ENCODE peak calls at places on chromosome 20, in seven cellular contexts. M is PC-3, A is tibial artery, E is astrocyte, H is IMR-90, P is endodermal cell, T is stomach. X is an unnamed sample.
A peak's percentile ranks its signal among the peaks of the same experiment; 100 is the strongest.

GRCh38 chr20:36147707-36148106 is 6.8 kb upstream of the EPB41L1 start:
- DNase-seq in E (peak; percentile 41), T (no peak), P (peak; percentile 38), H (peak; percentile 81), A (no peak), M (no peak), X (peak; percentile 55)

GRCh38 chr20:54726687-54727086 is 251.3 kb downstream of the DOK5 start:
- DNase-seq in E (no peak), T (no peak), A (no peak), H (no peak), M (no peak), P (no peak), X (no peak)

GRCh38 chr20:51769941-51770615 is 1.9 kb upstream of the ATP9A start:
- DNase-seq in E (no peak), H (no peak), T (no peak), M (no peak), P (no peak), A (no peak), X (no peak)

GRCh38 chr20:63533871-63534393 is 3.2 kb downstream of the PTK6 start:
- DNase-seq in T (peak; percentile 94), H (no peak), A (no peak), M (no peak), E (no peak), P (peak; percentile 54), X (peak; percentile 89)

GRCh38 chr20:24153101-24154040 is 164.8 kb upstream of the GGTLC1 start:
- DNase-seq in A (no peak), P (no peak), E (no peak), M (no peak), H (no peak), T (no peak), X (no peak)

GRCh38 chr20:63686492-63687321 is 9.7 kb upstream of the TNFRSF6B start:
- DNase-seq in M (peak; percentile 38), A (peak; percentile 84), P (no peak), E (peak; percentile 80), T (peak; percentile 70), H (peak; percentile 80), X (peak; percentile 99)

GRCh38 chr20:33407251-33407650 is 5.9 kb upstream of the CDK5RAP1 start:
- DNase-seq in T (no peak), E (peak; percentile 25), H (peak; percentile 36), P (no peak), A (no peak), M (peak; percentile 20), X (peak; percentile 55)

GRCh38 chr20:11849270-11849920 is 68.3 kb upstream of the BTBD3 start:
- DNase-seq in P (no peak), T (no peak), M (peak; percentile 14), E (peak; percentile 62), A (no peak), H (peak; percentile 50), X (no peak)

GRCh38 chr20:12383770-12384304 is 466.1 kb downstream of the BTBD3 start:
- DNase-seq in E (no peak), P (no peak), A (no peak), M (peak; percentile 87), T (no peak), H (no peak), X (peak; percentile 19)

GRCh38 chr20:19590382-19590781 is 167.7 kb upstream of the RIN2 start:
- DNase-seq in E (no peak), A (no peak), M (no peak), H (no peak), T (no peak), P (no peak), X (no peak)

GRCh38 chr20:39789411-39789810 is 827.3 kb downstream of the DHX35 start:
- DNase-seq in P (no peak), A (no peak), T (no peak), M (no peak), E (no peak), H (no peak), X (no peak)

GRCh38 chr20:9508240-9508661 is 6.1 kb upstream of the LAMP5 start:
- DNase-seq in T (no peak), H (no peak), P (no peak), E (no peak), A (no peak), M (no peak), X (no peak)

GRCh38 chr20:24991897-24992419 is 593 bp downstream of the APMAP start:
- DNase-seq in T (peak; percentile 33), A (peak; percentile 73), E (no peak), H (no peak), M (peak; percentile 13), P (no peak), X (no peak)

GRCh38 chr20:37911838-37912273 is 8.9 kb downstream of the VSTM2L start:
- DNase-seq in H (peak; percentile 4), M (peak; percentile 25), A (no peak), T (no peak), E (peak; percentile 23), P (peak; percentile 89), X (peak; percentile 83)

GRCh38 chr20:25309395-25310267 is 61.7 kb downstream of the PYGB start:
- DNase-seq in T (peak; percentile 53), P (no peak), A (peak; percentile 73), H (peak; percentile 80), M (peak; percentile 88), E (peak; percentile 69), X (peak; percentile 97)

DNA sequence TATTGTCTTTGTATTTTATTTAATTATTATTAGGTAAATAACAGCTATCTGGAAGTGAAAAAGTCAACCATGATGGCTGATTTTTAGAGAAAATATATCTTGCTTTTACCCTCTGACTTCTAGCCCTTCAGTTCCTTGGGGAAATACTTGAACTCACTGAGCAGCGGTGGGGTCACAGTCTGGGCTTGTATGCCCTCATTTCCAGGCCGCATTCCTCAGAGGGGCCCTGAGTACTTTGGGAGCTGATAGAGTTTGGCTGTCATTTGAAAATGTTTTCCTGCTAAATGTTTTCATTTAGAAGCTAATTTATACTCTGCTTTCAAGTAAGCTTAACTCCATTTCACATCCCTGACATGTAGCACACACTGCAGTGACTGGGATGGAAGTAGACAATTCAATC is 1028.5 kb downstream of the KIF16B start:
- DNase-seq in T (no peak), P (no peak), E (no peak), H (no peak), A (no peak), M (no peak), X (no peak)
- H3K36me3 ChIP-seq in T (no peaks in the 10 kb centered on the region), P (no peaks in the 10 kb centered on the region), E (no peaks in the 10 kb centered on the region), H (no peaks in the 10 kb centered on the region), A (no peaks in the 10 kb centered on the region), M (no peaks in the 10 kb centered on the region), X (no peaks in the 10 kb centered on the region)

GRCh38 chr20:22559711-22560305 is 24.6 kb downstream of the FOXA2 start:
- DNase-seq in M (no peak), A (no peak), T (no peak), H (no peak), P (no peak), E (no peak), X (no peak)

GRCh38 chr20:22556565-22557056 is 27.8 kb downstream of the FOXA2 start:
- DNase-seq in T (no peak), P (no peak), H (no peak), M (no peak), E (no peak), A (no peak), X (no peak)

GRCh38 chr20:22555791-22556564 is 28.4 kb downstream of the FOXA2 start:
- DNase-seq in M (no peak), P (no peak), T (no peak), E (no peak), A (no peak), H (no peak), X (no peak)

GRCh38 chr20:22560817-22561216 is 23.6 kb downstream of the FOXA2 start:
- DNase-seq in E (no peak), P (peak; percentile 65), A (no peak), T (no peak), M (no peak), H (no peak), X (no peak)

DNA sequence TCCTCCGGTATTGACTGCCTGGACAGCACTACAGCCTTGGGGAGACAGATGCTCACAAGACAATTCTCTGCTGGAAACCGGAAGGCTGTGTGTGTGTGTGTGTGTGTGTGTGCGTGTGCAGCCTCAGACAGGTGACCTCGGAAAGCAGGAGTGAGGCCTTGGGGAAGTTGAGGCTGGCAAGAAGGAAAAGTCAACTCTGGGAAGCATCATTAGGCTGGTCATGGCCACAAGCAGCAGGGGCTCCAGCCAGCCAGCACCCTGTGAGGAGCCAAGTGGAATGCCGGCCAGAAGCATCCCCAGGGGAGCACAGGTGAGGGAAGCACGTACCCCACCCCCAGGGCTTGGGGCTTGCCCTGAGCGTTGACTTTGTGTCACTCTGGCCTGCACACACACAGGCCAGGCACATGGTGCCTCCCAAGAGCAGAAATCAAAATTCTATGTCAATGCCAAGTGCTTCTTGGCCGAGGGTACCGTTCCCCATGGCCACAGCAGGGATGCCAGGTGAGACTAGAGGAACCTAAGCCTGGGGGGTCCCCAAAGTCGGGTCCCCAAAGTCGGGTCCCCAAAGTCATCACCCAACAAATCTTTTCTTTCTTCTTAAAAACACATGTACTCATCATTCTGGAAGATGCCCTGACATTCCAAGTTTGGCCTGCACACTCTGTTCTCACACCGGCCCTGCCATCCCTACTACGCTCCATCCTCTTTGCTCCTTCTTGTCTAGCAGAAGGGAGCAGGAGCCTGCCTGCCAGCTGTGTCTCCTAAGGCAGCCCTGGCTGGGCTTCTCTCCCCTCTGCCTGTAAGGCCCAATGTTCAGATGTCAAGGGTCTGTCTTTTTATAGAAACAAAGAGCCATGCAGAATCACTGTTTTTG is 26.7 kb downstream of the FOXA2 start:
- DNase-seq in M (no peak), A (no peak), T (no peak), H (no peak), P (no peak), E (no peak), X (no peak)
- H3K27ac ChIP-seq in M (no peak overlapping the region), A (no peak overlapping the region), T (peak overlapping the region; percentile 38), H (no peak overlapping the region), P (no peak overlapping the region), E (no peak overlapping the region), X (no peak overlapping the region)

DNA sequence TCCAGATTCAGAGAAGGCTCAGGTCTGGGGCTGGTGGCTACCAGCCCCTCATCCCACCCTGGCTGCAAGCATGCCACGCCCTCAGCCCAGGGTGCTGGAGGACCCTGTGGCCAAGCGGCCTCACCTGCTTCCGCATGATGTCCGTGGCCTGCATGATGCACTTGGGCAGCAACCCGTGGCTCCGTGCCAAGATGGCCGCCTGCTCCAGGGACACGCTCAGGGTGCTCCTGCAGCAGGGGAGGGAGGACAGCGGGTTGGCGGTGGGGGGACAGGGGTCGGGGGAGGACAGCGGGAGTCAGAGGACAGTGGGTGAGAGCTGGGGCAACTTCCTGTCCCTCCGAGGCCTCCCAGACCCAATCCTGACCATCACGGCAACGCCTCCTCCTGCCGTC is 200.1 kb downstream of the PREX1 start:
- DNase-seq in E (no peak), H (no peak), T (no peak), P (no peak), M (no peak), A (no peak), X (peak; percentile 38)
- H3K36me3 ChIP-seq in E (no peaks in the 10 kb centered on the region), H (no peaks in the 10 kb centered on the region), T (peaks cover 90% of the 10 kb centered on the region), P (peaks cover 73% of the 10 kb centered on the region), M (no peaks in the 10 kb centered on the region), A (peaks cover 23% of the 10 kb centered on the region), X (no peaks in the 10 kb centered on the region)

DNA sequence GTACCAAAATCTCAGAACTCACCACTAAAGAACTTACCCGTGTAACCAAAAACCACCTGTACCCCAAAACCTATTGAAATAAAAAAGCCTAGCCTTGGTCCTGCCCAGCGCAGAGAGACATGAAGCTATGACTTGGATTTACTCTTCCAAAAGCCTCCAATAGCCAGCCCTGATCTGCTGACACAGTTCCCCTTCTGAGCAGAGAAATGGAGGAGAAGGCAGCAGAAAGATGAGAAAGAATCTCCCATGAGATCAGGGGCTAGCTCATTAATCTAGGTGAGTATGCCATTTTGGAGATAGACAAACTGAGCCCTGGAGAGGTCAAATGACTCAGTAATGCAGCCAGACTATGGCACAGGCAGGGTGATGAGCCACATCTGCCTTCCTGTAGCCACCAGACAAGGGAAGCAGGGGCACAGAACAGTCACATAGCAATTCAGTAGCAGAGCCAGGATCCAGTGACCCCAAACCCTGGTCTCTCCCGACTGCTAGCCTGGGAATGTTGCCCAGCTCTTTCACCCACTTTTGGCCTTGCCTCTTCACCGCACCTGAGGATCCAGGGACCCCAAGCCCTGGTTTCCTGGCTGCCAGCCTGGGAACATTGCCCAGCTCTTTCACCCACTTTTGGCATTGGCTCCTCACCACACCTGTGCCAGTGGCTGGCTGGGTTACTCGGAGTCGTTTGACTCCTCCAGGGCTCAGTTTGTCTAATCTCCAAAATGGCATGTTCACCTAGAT is 7.2 kb upstream of the SDCBP2 start:
- DNase-seq in T (no peak), M (no peak), P (peak; percentile 30), E (no peak), A (peak; percentile 52), H (no peak), X (peak; percentile 35)
- H3K27ac ChIP-seq in T (peak overlapping the region; percentile 71), M (peak overlapping the region; percentile 12), P (no peak overlapping the region), E (no peak overlapping the region), A (no peak overlapping the region), H (no peak overlapping the region), X (no peak overlapping the region)